ENCODE peak calls at places on chromosome 3, in five cellular contexts. J is lower lobe of right lung, R is astrocyte of the cerebellum, Q is adrenal gland, L is heart right ventricle. T is an unnamed sample.

GRCh38 chr3:55327131-55327920 is 159.8 kb downstream of the WNT5A start:
- DNase-seq in J (no peak), L (no peak), Q (no peak), R (peak; percentile 26), T (no peak)

GRCh38 chr3:129187857-129188256 is 4.2 kb upstream of the CNBP start:
- DNase-seq in R (no peak), Q (no peak), L (no peak), J (no peak), T (no peak)

GRCh38 chr3:141796436-141797166 is 33.4 kb downstream of the GRK7 start:
- DNase-seq in L (no peak), R (peak; percentile 65), Q (peak; percentile 22), J (no peak), T (no peak)

GRCh38 chr3:51975857-51976549 is 1.1 kb downstream of the ABHD14A start:
- DNase-seq in J (peak; percentile 87), L (peak; percentile 76), Q (peak; percentile 77), R (peak; percentile 73), T (no peak)

GRCh38 chr3:196120291-196120951 is 38.5 kb upstream of the TFRC start:
- DNase-seq in R (no peak), Q (peak; percentile 28), J (no peak), L (peak; percentile 18), T (no peak)

GRCh38 chr3:22612927-22613326 is 590.2 kb upstream of the UBE2E2 start:
- DNase-seq in R (no peak), J (no peak), Q (no peak), L (no peak), T (no peak)

GRCh38 chr3:48501196-48501595 is 2.8 kb downstream of the SHISA5 start:
- DNase-seq in J (no peak), R (no peak), L (no peak), Q (no peak), T (no peak)

GRCh38 chr3:14793126-14793857 is 25.5 kb upstream of the FGD5 start:
- DNase-seq in J (no peak), R (no peak), Q (peak; percentile 37), L (peak; percentile 51), T (no peak)

GRCh38 chr3:132134611-132135010 is 99.8 kb upstream of the CPNE4 start:
- DNase-seq in Q (no peak), R (peak; percentile 80), L (no peak), J (no peak), T (peak; percentile 72)

GRCh38 chr3:139541898-139542288 is 2.4 kb upstream of the RBP1 start:
- DNase-seq in J (no peak), R (no peak), L (no peak), Q (no peak), T (no peak)
- TF ChIP-seq CTCF in J (no peak), R (peak; percentile 19), L (no peak), Q (no peak), T (peak; percentile 10)

GRCh38 chr3:183099838-183100204 is 525 bp upstream of the MCCC1 start:
- DNase-seq in J (no peak), L (no peak), R (no peak), Q (no peak), T (no peak)
- H3K4me3 ChIP-seq in J (peak overlapping the region; percentile 81), L (peak overlapping the region; percentile 68), R (peak overlapping the region; percentile 92), Q (no peak overlapping the region), T (peak overlapping the region; percentile 37)

DNA sequence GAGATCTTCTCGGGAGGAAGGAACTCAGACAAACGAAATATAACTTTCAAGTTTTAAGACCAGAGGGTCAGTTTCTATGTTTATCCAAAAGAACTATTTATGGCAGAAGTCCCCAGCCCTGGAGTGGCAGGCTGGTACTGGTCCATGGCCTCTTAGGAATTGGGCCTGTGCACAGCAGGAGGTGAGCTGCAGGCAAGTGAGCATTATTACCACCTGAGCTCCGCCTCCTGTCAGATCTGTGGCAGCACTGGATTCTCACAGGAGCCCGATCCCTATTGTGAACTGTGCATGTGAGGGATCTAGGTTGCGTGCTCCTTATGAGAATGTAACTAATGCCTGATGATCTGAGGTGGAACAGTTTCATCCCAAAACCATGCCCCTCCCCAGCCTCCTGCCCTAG is 14.3 kb upstream of the HPS3 start:
- DNase-seq in Q (no peak), J (no peak), R (no peak), L (no peak), T (no peak)
- TF ChIP-seq CTCF in Q (no peak), J (no peak), R (no peak), L (no peak), T (no peak)

GRCh38 chr3:122184591-122184929 is 1.1 kb downstream of the CASR start:
- DNase-seq in Q (no peak), R (no peak), L (no peak), J (no peak), T (no peak)

GRCh38 chr3:122186372-122186771 is 2.9 kb downstream of the CASR start:
- DNase-seq in J (no peak), R (no peak), L (no peak), Q (no peak), T (no peak)

GRCh38 chr3:122178711-122179110 is 4.8 kb upstream of the CASR start:
- DNase-seq in L (no peak), Q (no peak), R (no peak), J (no peak), T (no peak)

GRCh38 chr3:122183893-122184590 is 574 bp downstream of the CASR start:
- DNase-seq in Q (no peak), R (no peak), L (no peak), J (no peak), T (no peak)

GRCh38 chr3:122183521-122183892 is at the start of gene CASR:
- DNase-seq in Q (peak; percentile 16), J (peak; percentile 52), L (peak; percentile 12), R (no peak), T (peak; percentile 33)
- H3K4me3 ChIP-seq in Q (no peak within 1 kb of the TSS), J (peak within 1 kb of the TSS; percentile 25), L (peak within 1 kb of the TSS; percentile 12), R (peak within 1 kb of the TSS; percentile 7), T (peak within 1 kb of the TSS; percentile 53)

DNA sequence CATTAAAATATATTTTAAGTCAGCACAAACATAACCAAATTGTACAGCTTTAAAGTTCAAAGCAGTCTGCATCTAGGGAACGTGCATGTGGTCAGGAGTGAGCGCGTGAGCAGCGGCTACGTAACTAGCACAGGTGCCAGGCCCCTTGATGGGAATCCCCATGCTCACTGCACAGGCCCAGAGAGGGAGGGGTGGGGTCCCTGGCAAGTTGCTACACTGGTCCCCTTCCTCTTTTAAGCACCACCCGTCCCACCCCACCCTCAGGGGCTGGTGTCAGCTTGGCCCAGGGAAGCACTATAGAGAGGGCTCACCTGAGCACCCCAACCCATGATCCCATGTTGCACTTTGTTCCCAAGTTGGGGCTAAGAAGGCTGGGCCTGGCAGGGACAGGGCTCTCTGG is 835 bp upstream of the GMPPB start:
- DNase-seq in R (no peak), L (no peak), J (no peak), Q (peak; percentile 60), T (no peak)
- TF ChIP-seq CTCF in R (no peak), L (no peak), J (no peak), Q (no peak), T (no peak)

DNA sequence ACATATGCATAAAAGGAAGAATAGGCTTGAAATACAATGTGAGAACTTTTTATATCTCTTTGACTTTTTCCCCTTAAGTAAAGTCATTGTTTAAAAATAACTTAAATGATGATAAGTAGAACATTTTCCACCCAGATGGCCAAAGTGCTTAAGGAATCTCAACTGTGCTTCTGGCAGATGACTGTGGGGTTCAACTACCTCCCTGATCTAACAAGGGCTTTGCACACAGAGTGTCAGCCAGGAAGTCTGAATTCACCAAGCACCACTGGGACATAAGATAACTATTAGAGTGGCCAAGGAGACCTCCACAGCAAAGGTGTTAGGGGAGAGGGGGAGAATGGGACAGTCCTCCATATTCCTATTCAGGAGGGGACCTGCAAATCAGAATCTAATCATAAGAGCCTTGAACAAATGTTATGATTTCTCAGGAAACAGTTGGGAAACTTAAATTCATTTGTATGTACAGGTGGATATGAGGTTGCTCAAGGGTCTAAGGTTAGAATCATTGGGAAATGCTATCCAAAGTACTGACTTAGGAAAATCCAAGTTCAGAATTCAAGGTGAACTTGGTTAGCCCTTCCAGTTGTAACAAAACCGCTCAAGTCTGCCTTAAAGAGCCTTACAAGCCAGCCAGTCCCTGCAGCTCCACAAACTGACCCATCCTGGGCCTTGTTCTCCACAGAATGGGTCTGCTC is at the start of gene FETUB:
- DNase-seq in L (no peak), R (no peak), Q (no peak), J (no peak), T (no peak)
- H3K4me3 ChIP-seq in L (no peak within 1 kb of the TSS), R (no peak within 1 kb of the TSS), Q (no peak within 1 kb of the TSS), J (no peak within 1 kb of the TSS), T (no peak within 1 kb of the TSS)

GRCh38 chr3:31687020-31687802 is 154.5 kb downstream of the STT3B start:
- DNase-seq in R (no peak), Q (no peak), J (no peak), L (no peak), T (no peak)
- TF ChIP-seq CTCF in R (peak; percentile 7), Q (no peak), J (no peak), L (no peak), T (peak; percentile 33)

DNA sequence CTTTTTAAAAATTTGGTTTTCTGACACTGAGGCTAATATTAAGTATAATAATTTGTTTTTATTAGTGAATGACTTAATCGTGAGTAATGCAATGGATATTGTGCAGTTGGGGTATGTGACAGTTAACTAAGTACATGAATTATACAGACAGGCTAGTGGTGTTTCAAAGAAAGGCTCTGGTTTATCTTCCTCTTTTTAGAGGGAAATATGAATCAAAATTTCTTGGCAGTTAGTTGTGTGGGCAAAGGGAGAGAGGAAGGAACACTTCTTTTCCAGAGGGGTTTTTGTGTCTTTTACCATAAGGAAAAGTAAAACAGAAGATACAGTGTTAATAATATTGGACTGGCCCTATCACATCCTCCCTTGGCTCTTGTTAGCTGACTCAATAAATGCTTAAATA is 2.7 kb downstream of the ZNF654 start:
- DNase-seq in J (no peak), L (no peak), Q (no peak), R (no peak), T (no peak)
- H3K4me3 ChIP-seq in J (no peak overlapping the region), L (no peak overlapping the region), Q (no peak overlapping the region), R (no peak overlapping the region), T (peak overlapping the region; percentile 6)

T was measured in epithelial cell of proximal tubule.